ENCODE peak calls at places on chromosomes 12 and 14, in seven cellular contexts. V is esophagus squamous epithelium, Y is GM12891, U is A549, I is body of pancreas, F is sigmoid colon, O is testis. B is an unnamed sample.

GRCh38 chr12:69880566-69880965 is 55.5 kb downstream of the MYRFL start:
- DNase-seq in O (no peak), Y (no peak), I (no peak), V (no peak), U (peak), F (no peak), B (no peak)

GRCh38 chr14:60616326-60617044 is 32.8 kb downstream of the SIX1 start:
- DNase-seq in I (no peak), F (no peak), V (no peak), O (no peak), Y (no peak), U (no peak), B (no peak)

GRCh38 chr12:124443929-124444712 is 123.3 kb downstream of the NCOR2 start:
- DNase-seq in V (no peak), I (no peak), U (no peak), Y (no peak), F (no peak), O (no peak), B (no peak)

GRCh38 chr12:26187429-26187828 is 7.9 kb upstream of the SSPN start:
- DNase-seq in Y (no peak), F (no peak), O (peak), I (no peak), V (no peak), U (no peak), B (no peak)

GRCh38 chr14:38941485-38941884 is 161.6 kb downstream of the SEC23A start:
- DNase-seq in V (no peak), U (peak), Y (no peak), F (no peak), O (no peak), I (no peak), B (no peak)

GRCh38 chr12:60402996-60403395 is 807.2 kb downstream of the SLC16A7 start:
- DNase-seq in U (no peak), O (no peak), I (no peak), F (no peak), V (no peak), Y (no peak), B (no peak)

GRCh38 chr12:76183459-76184186 is 99.1 kb upstream of the NAP1L1 start:
- DNase-seq in I (peak), U (peak), Y (peak), O (no peak), F (no peak), V (no peak), B (no peak)

GRCh38 chr12:115712676-115713075 is 564.8 kb downstream of the MED13L start:
- DNase-seq in I (no peak), U (no peak), O (no peak), F (no peak), Y (no peak), V (no peak), B (no peak)

GRCh38 chr12:1533205-1533601 is 61.2 kb downstream of the FBXL14 start:
- DNase-seq in U (no peak), O (no peak), I (no peak), F (no peak), V (no peak), Y (peak), B (no peak)

GRCh38 chr14:61662437-61663311 is 32.6 kb upstream of the HIF1A start:
- DNase-seq in U (peak), Y (no peak), F (no peak), O (no peak), V (no peak), I (peak), B (peak)

GRCh38 chr12:52390739-52391617 is 5.5 kb upstream of the KRT84 start:
- DNase-seq in U (peak), F (peak), I (no peak), Y (no peak), V (no peak), O (peak), B (no peak)

GRCh38 chr14:103545219-103545914 is 16.4 kb downstream of the TRMT61A start:
- DNase-seq in O (no peak), I (no peak), U (no peak), F (peak), V (no peak), Y (no peak), B (peak)

GRCh38 chr12:120013659-120014380 is 24.8 kb downstream of the BICDL1 start:
- DNase-seq in F (no peak), O (no peak), Y (no peak), U (peak), V (no peak), I (no peak), B (no peak)

GRCh38 chr12:5192727-5193126 is 149.0 kb downstream of the KCNA5 start:
- DNase-seq in F (no peak), O (no peak), U (no peak), V (no peak), I (no peak), Y (no peak), B (no peak)

DNA sequence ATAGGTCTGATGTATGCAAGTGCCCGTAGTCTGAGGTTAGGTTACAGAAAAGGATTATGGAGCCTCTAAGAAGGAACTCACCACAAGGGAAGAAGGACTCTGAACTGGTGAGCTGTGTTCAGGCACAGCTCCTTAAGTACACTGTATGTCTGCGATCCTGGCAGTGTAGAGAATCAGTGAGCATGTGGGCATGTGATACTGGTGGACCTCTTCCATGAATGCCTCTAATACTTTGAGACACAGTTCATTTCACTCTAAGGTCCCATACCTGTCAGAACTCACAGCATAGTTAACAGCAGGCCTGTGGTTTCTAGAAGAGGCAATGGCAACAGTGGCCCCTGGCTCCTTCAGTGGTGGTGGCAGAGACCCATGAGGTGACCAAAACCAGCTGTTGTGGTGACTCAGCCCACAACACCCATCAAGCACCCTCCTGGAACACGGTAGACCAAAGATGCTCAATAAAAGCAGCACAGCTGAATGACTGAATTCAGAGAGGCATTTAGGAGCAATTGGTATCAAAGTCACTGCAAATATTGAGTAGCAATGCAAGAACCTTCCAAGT is 6.9 kb upstream of the OR6J1 start:
- DNase-seq in V (no peak), Y (no peak), F (no peak), I (no peak), O (no peak), U (peak), B (no peak)
- TF ChIP-seq POLR2A in V (no peak), Y (peak), F (no peak), I (no peak), O (no peak), U (peak), B (peak)

DNA sequence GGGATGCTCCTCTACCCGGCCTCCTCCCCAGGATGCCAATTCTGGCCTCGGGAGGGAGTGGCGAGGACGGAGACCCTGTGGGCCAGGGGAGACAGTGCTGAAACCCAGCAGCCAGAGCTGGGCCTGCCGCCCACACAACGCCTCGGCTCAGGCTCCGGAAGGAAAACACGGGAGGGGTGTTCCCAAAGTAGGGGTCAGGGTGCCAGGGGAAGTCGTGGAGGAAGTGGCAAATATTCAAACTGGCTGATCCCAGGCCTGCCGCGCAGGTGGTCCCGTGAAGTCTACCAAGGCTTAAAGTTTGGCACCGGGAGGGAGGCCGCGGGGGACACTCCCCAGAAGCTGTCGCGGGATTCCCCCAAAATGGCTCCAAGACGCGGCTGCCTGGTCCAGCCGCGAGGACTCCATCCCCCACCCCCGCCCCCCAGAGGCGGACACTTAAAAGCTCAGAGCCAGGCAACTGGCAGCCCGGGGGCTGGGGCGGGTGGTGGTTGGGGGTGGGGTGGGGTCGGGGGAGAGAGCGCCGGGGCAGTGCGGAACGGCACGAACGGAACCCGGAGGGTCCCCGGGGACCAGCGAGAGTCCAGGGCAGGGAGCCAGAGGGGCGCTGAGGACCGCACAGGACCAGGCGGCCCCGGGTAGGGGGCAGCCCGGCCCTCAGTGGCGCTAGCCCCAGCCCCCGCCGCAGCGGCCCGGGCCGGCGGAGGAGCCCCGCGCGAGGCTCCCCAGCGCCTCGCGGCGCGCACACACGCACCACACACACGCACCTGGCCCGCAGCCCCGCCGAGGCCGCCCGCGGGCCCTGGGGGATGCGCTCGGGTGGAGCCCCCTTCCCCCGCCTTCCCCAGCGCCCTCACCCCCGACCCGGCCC is 20.0 kb downstream of the BEGAIN start:
- DNase-seq in V (no peak), I (peak), O (no peak), U (no peak), F (no peak), Y (no peak), B (no peak)
- TF ChIP-seq POLR2A in V (no peak), I (peak), O (no peak), U (no peak), F (no peak), Y (no peak), B (no peak)

GRCh38 chr12:132083731-132084641 is 60.1 kb downstream of the DDX51 start:
- DNase-seq in Y (peak), U (peak), I (peak), F (peak), O (peak), V (peak), B (peak)
- TF ChIP-seq POLR2A in Y (peak), U (peak), I (peak), F (peak), O (peak), V (no peak), B (peak)

DNA sequence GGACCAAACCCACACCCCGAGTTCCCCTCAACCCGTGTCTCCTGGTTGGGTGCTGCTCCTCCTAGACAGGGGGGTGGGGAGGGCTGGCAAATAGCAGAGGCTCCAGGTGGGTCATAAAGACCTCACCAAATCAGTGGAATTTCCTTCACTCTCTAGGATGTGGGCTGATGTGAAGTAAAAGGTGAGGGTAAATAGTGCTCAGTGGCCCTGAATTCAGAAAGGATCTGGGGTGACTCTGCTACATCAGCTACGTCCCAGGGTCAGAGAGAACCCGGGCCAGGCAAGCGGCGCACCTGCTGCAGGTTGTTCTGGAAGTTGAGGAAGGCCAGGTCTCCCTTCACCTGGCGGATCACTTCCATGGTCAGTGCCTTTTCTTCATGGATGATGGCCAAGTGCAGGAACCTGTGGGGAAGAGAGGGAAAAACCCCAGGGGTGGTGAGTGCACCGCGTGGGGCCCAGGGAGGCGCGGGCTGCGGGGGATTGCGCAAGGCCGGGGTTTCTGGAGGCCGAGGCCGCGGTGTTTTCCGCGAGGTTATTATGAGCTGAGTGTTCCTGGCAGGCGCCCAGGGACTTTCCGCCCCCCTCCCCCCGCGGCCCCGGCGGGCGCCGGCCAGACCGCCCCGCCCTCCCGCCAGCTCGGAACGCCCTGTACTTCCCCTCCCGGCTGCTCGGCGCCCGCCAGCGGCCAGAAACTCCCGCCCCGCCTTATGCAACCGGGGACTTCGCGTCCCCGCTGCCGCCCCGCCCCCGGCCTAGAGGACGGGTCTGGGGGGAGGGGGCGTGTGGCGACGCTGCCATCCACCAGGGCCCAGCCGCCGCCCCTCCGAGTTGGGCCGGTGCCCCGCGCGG is 928 bp downstream of the NFKBIA start:
- DNase-seq in Y (peak), O (peak), V (peak), U (peak), F (peak), I (peak), B (peak)
- TF ChIP-seq POLR2A in Y (peak), O (no peak), V (no peak), U (no peak), F (no peak), I (peak), B (no peak)

GRCh38 chr14:23568600-23569310 is 1.2 kb upstream of the AP1G2 start:
- DNase-seq in F (peak), I (no peak), Y (no peak), U (peak), O (no peak), V (no peak), B (no peak)

GRCh38 chr14:23566782-23567185 is 807 bp downstream of the AP1G2 start:
- DNase-seq in Y (no peak), F (no peak), U (peak), O (no peak), I (peak), V (no peak), B (no peak)

GRCh38 chr14:23568021-23568599 is 519 bp upstream of the AP1G2 start:
- DNase-seq in V (no peak), Y (no peak), O (no peak), I (no peak), F (peak), U (no peak), B (no peak)

GRCh38 chr14:23566112-23566781 is 1.3 kb downstream of the AP1G2 start:
- DNase-seq in V (no peak), F (peak), U (no peak), I (no peak), Y (no peak), O (no peak), B (no peak)

DNA sequence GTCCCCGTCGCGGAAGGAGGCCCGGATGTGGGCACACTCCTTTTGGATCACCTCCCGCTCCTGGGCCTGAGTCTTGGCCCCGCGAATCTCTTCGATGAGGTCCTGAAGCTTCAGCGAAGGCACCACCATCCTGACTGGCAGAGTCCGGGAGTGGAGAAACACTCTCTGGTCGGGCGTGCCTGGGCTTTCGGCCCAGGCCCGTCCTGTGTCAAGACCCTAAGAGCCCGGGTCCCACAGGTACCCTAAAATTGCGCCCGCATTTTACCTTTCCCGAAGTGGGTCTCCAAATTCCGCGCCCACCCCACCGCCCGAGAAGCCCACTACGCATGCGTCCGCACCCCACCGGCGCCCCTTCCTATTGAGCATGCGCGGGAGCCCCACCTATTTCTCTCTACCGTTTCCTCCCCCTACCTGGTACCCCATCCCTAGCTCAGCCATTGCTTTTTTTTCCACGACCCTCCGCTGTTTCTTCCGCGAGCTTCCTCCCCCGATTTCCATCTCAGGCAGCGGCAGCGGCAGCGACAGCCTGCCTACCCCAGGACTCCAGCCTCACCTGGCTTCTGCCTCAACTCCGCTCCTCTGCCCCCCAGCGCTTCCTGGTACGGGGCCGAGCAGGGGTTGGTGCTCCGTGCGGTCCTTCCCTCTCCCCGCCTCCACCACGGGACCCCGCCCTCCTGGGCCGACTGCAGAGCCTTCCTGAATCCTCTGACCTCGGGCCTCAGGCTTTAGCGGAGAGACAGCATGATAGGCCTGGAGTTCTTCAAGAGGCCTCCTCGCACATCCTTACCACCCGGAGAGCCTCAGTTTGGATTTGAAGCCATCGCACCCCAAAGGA is at the start of gene AP1G2:
- DNase-seq in Y (peak), F (peak), I (peak), U (peak), V (peak), O (peak), B (peak)
- TF ChIP-seq POLR2A in Y (peak), F (no peak), I (peak), U (peak), V (no peak), O (no peak), B (peak)

GRCh38 chr12:11648514-11649412 is 711 bp upstream of the ETV6 start:
- DNase-seq in O (peak), Y (peak), I (peak), F (peak), V (no peak), U (peak), B (peak)
- TF ChIP-seq POLR2A in O (no peak), Y (peak), I (peak), F (no peak), V (no peak), U (peak), B (peak)

DNA sequence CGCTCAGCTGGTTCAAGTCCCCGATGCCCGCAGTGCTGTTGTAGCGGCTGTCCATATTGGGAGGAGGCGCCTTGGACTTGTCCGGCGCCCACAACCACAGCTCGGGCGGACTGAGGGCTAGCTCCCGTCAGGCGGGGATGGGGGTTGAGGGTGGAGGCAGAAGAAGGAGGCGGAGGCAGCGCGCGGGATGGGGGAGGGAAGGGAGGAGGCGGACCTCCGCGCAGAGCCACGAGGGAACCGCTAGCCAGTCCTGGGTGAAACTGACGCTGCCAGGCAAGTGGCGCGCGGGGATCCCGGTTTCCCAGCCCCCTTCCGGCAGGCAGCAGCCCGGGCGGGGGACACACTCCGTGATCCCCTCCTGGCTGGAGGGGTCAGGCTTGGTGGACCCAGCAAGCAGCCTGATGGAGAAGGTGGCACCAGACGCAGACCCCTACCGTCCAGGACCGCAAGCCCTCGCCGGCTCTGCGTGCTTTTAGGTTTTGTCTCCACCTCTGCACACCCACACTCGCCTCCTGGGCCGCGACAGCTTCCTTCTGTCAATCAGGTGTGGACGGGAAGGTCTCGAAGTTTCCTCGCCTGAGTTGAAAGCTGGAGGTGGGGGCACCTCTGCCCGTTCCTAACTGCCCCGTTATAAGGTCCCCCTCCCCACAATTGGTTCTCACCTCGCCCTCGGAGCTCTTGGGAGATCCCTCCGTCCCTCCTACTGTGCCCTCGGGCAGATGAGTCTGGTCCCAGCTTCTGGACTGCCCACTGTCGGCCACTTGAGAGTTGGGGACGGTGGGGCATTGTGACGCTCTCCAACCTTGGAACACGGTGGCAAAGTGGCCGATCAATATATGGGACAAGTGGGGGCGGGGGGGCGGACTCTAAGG is at the start of gene CPNE8:
- DNase-seq in F (peak), Y (peak), U (peak), I (peak), O (peak), V (peak), B (peak)
- TF ChIP-seq POLR2A in F (no peak), Y (peak), U (peak), I (peak), O (peak), V (no peak), B (peak)

DNA sequence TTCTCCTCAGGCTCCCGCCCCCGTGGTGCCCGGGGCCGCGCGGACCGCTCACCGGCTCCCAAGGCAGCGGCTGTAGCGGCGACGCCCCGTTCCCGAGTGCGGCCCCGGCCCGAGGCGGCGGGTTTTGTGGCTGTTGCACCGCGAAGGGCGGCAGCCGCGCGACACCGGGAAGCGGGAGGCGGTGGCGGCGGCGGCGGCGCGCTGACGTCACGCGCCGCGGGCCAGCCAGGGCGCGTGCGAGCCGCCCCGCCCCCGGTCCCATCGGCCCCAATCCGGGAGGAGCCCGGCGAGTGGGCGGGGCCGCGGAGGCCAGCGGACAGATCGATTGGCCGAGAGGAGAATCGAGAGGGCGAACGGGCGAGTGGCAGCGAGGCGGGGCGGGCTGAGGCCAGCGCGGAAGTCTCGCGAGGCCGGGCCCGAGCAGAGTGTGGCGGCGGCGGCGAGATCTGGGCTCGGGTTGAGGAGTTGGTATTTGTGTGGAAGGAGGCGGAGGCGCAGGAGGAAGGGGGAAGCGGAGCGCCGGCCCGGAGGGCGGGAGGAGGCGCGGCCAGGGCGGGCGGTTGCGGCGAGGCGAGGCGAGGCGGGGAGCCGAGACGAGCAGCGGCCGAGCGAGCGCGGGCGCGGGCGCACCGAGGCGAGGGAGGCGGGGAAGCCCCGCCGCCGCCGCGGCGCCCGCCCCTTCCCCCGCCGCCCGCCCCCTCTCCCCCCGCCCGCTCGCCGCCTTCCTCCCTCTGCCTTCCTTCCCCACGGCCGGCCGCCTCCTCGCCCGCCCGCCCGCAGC is at the start of gene YY1:
- DNase-seq in V (peak), U (peak), O (peak), Y (peak), F (peak), I (peak), B (peak)
- TF ChIP-seq POLR2A in V (no peak), U (peak), O (no peak), Y (peak), F (peak), I (peak), B (peak)